ENCODE peak calls at places on chromosomes 12 and 14, in four cellular contexts. J, V, H and R are unnamed samples.

GRCh38 chr12:89791286-89791685 is 82.6 kb upstream of the ATP2B1 start:
- DNase-seq in H (no peak), J (no peak), V (no peak), R (no peak)

GRCh38 chr12:131445184-131445974 is 265.5 kb upstream of the SFSWAP start:
- DNase-seq in V (no peak), H (no peak), J (peak; percentile 49), R (no peak)

GRCh38 chr12:66103011-66103913 is 27.3 kb downstream of the LLPH start:
- DNase-seq in H (no peak), J (no peak), V (no peak), R (no peak)

GRCh38 chr12:93634416-93634815 is 42.8 kb upstream of the CRADD start:
- DNase-seq in H (no peak), J (no peak), V (no peak), R (no peak)

GRCh38 chr14:36111822-36112583 is 64.5 kb downstream of the PTCSC3 start:
- DNase-seq in V (no peak), J (no peak), H (no peak), R (no peak)

GRCh38 chr14:68703093-68703492 is 89.8 kb downstream of the ZFP36L1 start:
- DNase-seq in H (no peak), V (peak; percentile 95), J (no peak), R (no peak)

GRCh38 chr12:88172844-88173407 is 30.8 kb downstream of the TMTC3 start:
- DNase-seq in V (no peak), J (no peak), H (no peak), R (no peak)

GRCh38 chr12:21583587-21583986 is 21.1 kb downstream of the GYS2 start:
- DNase-seq in J (no peak), V (peak; percentile 4), H (no peak), R (no peak)

GRCh38 chr12:53061404-53062010 is 11.6 kb downstream of the TNS2 start:
- DNase-seq in H (no peak), J (no peak), V (peak; percentile 42), R (peak; percentile 40)

GRCh38 chr12:69404851-69405365 is 45.4 kb downstream of the YEATS4 start:
- DNase-seq in J (no peak), V (no peak), H (no peak), R (no peak)

GRCh38 chr14:104892517-104893434 is 27.7 kb downstream of the CEP170B start:
- DNase-seq in V (no peak), J (peak; percentile 21), H (no peak), R (peak; percentile 2)

GRCh38 chr14:22414876-22415632 is 174.0 kb downstream of the DAD1 start:
- DNase-seq in V (no peak), J (no peak), H (no peak), R (no peak)

GRCh38 chr12:27207626-27208413 is 36.3 kb upstream of the STK38L start:
- DNase-seq in H (peak; percentile 35), V (peak; percentile 45), J (no peak), R (no peak)

GRCh38 chr14:24246765-24247212 is 4.4 kb upstream of the TINF2 start:
- DNase-seq in J (no peak), H (peak; percentile 21), V (no peak), R (no peak)

GRCh38 chr14:50531595-50532501 is 521 bp downstream of the MAP4K5 start:
- DNase-seq in H (no peak), J (peak; percentile 68), V (no peak), R (peak; percentile 48)

GRCh38 chr12:104611671-104612070 is 154.9 kb downstream of the CHST11 start:
- DNase-seq in V (no peak), J (no peak), H (no peak), R (no peak)

GRCh38 chr12:4272014-4272975 is 1.3 kb upstream of the CCND2 start:
- DNase-seq in V (no peak), H (peak; percentile 82), J (peak; percentile 75), R (no peak)

GRCh38 chr14:100305446-100306255 is 593 bp downstream of the SLC25A29 start:
- DNase-seq in J (no peak), V (no peak), H (no peak), R (no peak)

GRCh38 chr12:39574785-39575497 is 44.7 kb downstream of the ABCD2 start:
- DNase-seq in H (no peak), J (no peak), V (no peak), R (no peak)

GRCh38 chr14:33273978-33274377 is 335.3 kb downstream of the NPAS3 start:
- DNase-seq in H (no peak), J (no peak), V (no peak), R (no peak)

GRCh38 chr12:113416091-113416754 is 6.0 kb upstream of the SDSL start:
- DNase-seq in V (peak; percentile 47), H (no peak), J (no peak), R (no peak)

GRCh38 chr12:124914392-124915248 is at the start of gene UBC:
- DNase-seq in H (peak; percentile 90), J (peak; percentile 87), V (peak; percentile 79), R (peak; percentile 94)

GRCh38 chr12:91704446-91704845 is 441.2 kb downstream of the BTG1 start:
- DNase-seq in H (no peak), V (peak; percentile 54), J (no peak), R (no peak)